ENCODE peak calls at places on chromosome 3, in ten cellular contexts. L is IMR-90, T is WERI-Rb-1, U is sigmoid colon, G is AG04450, I is lower lobe of right lung, Z is thoracic aorta, B is fibroblast of lung, F is breast epithelium, C is cardiac muscle cell. H is an unnamed sample. For H3K9me3, the result is how much of the 10 kb centered on the place peaks cover.

GRCh38 chr3:195081242-195081963 is 189.6 kb downstream of the XXYLT1 start:
- DNase-seq in C (peak), I (peak), U (no peak), T (no peak), B (peak), F (no peak), Z (no peak), L (peak), G (no peak), H (no peak)

GRCh38 chr3:152331018-152331541 is 62.4 kb downstream of the MBNL1 start:
- DNase-seq in B (peak), I (no peak), F (no peak), L (peak), C (peak), T (no peak), U (no peak), Z (no peak), G (no peak), H (no peak)

GRCh38 chr3:189863031-189863430 is 231.8 kb downstream of the TP63 start:
- DNase-seq in C (peak), B (no peak), T (no peak), G (no peak), L (no peak), U (no peak), F (peak), I (no peak), Z (no peak), H (no peak)

GRCh38 chr3:141455603-141456327 is 31.1 kb upstream of the RASA2 start:
- DNase-seq in B (no peak), I (no peak), C (peak), F (no peak), L (no peak), T (no peak), Z (no peak), G (no peak), U (no peak), H (no peak)

GRCh38 chr3:119695480-119695879 is 7.3 kb upstream of the CFAP91 start:
- DNase-seq in B (peak), Z (no peak), L (peak), I (no peak), G (no peak), T (no peak), F (no peak), C (peak), U (no peak), H (peak)

GRCh38 chr3:124694486-124694885 is 35.8 kb upstream of the UMPS start:
- DNase-seq in Z (no peak), I (no peak), B (no peak), G (no peak), T (no peak), L (no peak), U (no peak), F (no peak), C (no peak), H (no peak)

GRCh38 chr3:7171493-7171892 is 310.6 kb downstream of the GRM7 start:
- DNase-seq in G (no peak), F (no peak), U (no peak), B (no peak), I (no peak), C (no peak), L (no peak), Z (no peak), T (no peak), H (no peak)

GRCh38 chr3:89314454-89314853 is 207.0 kb downstream of the EPHA3 start:
- DNase-seq in B (peak), L (peak), C (peak), I (no peak), U (no peak), Z (no peak), T (peak), F (no peak), G (no peak), H (peak)

GRCh38 chr3:106160396-106160795 is 291.6 kb upstream of the CBLB start:
- DNase-seq in U (no peak), G (no peak), C (no peak), Z (no peak), T (no peak), I (no peak), L (no peak), F (no peak), B (no peak), H (no peak)

GRCh38 chr3:117618462-117618861 is 908.9 kb downstream of the TUSC7 start:
- DNase-seq in I (no peak), B (no peak), F (no peak), C (peak), Z (no peak), T (no peak), L (no peak), G (no peak), U (no peak), H (no peak)

GRCh38 chr3:22569570-22569969 is 633.6 kb upstream of the UBE2E2 start:
- DNase-seq in B (no peak), T (no peak), G (no peak), I (no peak), U (no peak), L (no peak), C (no peak), F (peak), Z (no peak), H (no peak)

GRCh38 chr3:127059032-127059560 is 76.2 kb downstream of the PLXNA1 start:
- DNase-seq in C (no peak), Z (no peak), F (no peak), I (no peak), B (no peak), U (no peak), G (no peak), L (no peak), T (no peak), H (no peak)

GRCh38 chr3:184524981-184525336 is 36.6 kb upstream of the EPHB3 start:
- DNase-seq in L (no peak), C (no peak), G (no peak), Z (no peak), F (no peak), B (no peak), T (no peak), I (no peak), U (no peak), H (no peak)

GRCh38 chr3:20564966-20565365 is 379.0 kb upstream of the SGO1 start:
- DNase-seq in Z (no peak), G (no peak), L (no peak), U (no peak), F (no peak), T (no peak), I (no peak), C (no peak), B (no peak), H (no peak)

GRCh38 chr3:20561166-20561565 is 375.2 kb upstream of the SGO1 start:
- DNase-seq in C (no peak), G (no peak), Z (no peak), T (peak), B (no peak), L (no peak), I (no peak), F (no peak), U (no peak), H (no peak)

GRCh38 chr3:20558161-20558560 is 372.2 kb upstream of the SGO1 start:
- DNase-seq in L (no peak), G (no peak), C (no peak), B (no peak), F (no peak), U (no peak), Z (no peak), T (no peak), I (no peak), H (no peak)

GRCh38 chr3:20563985-20564384 is 378.0 kb upstream of the SGO1 start:
- DNase-seq in Z (no peak), C (no peak), F (no peak), T (no peak), G (no peak), U (no peak), I (no peak), B (no peak), L (no peak), H (no peak)

GRCh38 chr3:20563236-20563635 is 377.2 kb upstream of the SGO1 start:
- DNase-seq in T (no peak), I (no peak), U (no peak), G (no peak), Z (no peak), F (no peak), C (no peak), L (no peak), B (no peak), H (no peak)
- H3K9me3 ChIP-seq in T (under half), I (under half), U (under half), G (under half), Z (under half), F (under half), C (under half), L (under half), B (under half), H (under half)

DNA sequence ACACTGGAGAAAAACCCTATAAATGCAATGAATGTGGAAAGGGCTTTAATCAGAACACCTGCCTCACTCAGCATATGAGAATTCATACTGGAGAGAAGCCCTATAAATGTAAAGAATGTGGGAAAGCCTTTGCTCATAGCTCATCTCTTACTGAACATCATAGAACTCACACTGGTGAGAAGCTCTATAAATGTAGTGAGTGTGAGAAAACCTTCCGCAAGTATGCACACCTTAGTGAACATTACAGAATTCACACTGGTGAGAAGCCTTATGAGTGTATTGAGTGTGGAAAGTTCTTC is 7.4 kb upstream of the ZNF501 start:
- DNase-seq in T (no peak), G (no peak), B (peak), Z (no peak), F (no peak), U (no peak), I (no peak), L (no peak), C (no peak), H (no peak)
- H3K9me3 ChIP-seq in T (under half), G (half or more), B (under half), Z (half or more), F (half or more), U (half or more), I (half or more), L (half or more), C (under half), H (under half)

GRCh38 chr3:51759203-51759602 is 19.8 kb downstream of the IQCF6 start:
- DNase-seq in I (no peak), T (no peak), Z (no peak), C (no peak), F (no peak), L (no peak), G (no peak), B (no peak), U (no peak), H (no peak)
- H3K9me3 ChIP-seq in I (under half), T (under half), Z (under half), C (under half), F (under half), L (under half), G (under half), B (under half), U (under half), H (under half)

DNA sequence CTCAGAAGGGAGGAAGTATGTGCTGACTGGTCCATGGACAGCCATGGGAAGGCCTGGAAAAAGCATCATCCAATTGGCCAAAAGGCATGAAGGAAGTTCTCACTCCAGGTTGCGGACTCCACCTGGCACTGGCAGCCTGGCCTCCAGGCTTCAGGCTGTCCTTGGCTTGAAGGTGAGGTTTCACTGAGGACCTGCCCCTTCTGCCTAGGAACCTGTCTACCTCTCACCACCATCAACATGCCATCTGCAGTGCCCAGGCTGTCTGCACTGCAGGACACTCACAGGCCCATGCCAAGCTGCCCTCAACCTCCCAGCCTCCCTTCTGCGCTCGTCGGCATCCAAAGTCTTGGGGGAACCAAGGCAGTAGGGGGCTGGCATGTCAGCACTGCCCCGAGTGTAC is 51.1 kb downstream of the CEP70 start:
- DNase-seq in C (no peak), F (no peak), T (no peak), G (no peak), L (no peak), Z (no peak), U (no peak), B (no peak), I (no peak), H (no peak)
- H3K9me3 ChIP-seq in C (under half), F (half or more), T (under half), G (under half), L (under half), Z (under half), U (under half), B (under half), I (half or more), H (under half)

DNA sequence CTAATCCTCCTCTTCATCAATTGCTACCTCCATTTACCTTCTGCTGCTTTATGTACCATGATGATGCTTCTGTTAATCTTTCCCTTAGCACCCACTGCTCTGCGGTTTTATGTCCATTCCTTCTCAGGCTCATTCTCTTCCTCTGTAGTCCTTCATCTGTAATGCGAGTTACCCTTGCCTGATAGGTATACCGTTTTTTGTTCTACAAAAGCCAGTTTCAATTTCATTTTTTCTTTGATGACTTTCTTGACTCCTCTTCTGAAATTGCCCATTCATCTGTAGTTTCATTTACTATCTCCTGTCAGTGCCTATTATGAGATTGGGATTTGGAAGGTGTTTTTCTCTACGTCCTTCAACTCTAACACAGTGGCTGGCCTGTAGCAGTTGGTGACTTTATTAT is 445.9 kb upstream of the ZNF717 start:
- DNase-seq in I (no peak), G (no peak), U (no peak), L (no peak), F (no peak), T (no peak), Z (no peak), C (no peak), B (no peak), H (no peak)
- H3K9me3 ChIP-seq in I (under half), G (under half), U (under half), L (under half), F (under half), T (under half), Z (under half), C (under half), B (under half), H (under half)

DNA sequence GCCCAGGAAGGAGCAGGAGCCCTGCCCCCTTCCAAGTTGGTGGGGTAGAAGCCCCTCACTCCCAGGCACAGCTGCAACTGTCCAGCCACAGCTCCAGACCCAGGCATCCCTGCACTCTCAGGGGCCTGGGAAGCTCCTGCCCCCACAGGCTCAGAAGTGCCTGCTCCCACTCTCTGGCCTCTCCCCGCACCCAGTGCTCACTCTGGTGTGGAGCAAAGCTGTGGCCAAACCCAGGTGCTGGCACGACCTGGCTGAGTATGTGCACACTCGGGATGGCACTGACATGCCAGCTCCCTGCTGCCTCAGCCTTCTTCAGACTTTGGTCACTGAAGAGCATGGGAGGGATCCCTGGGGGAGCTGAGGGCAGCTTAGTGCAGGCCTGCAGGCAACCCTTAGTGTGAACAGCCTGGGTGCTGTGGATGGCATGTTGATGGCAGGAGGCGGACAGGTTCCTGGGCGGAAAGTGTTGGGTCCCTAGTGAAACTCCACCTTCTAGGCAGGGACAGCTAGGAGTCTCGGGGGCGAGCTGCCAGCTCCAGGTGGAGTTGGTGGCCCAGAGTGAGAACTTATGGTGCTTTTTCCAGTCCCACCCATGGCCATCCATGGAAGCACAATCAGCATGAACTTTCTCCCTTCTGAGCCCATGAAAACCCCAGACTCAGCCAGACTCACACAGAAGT is 489.2 kb upstream of the ROBO2 start:
- DNase-seq in Z (no peak), F (no peak), G (no peak), C (no peak), L (no peak), I (no peak), U (no peak), T (no peak), B (no peak), H (no peak)
- H3K9me3 ChIP-seq in Z (under half), F (under half), G (under half), C (under half), L (under half), I (under half), U (under half), T (under half), B (under half), H (under half)

H was measured in A673.